ENCODE peak calls at places on chromosomes 5 and 9, in four cellular contexts. One of them, this sample, is unnamed.

GRCh38 chr5:143094087-143094511 is 309.4 kb downstream of the NR3C1 start:
- DNase-seq in lower lobe of right lung: no peak
- DNase-seq in AG08395: no peak
- DNase-seq in activated effector memory CD4-positive, alpha-beta T cell treated with Interleukin-2 at 50 U/mL for 16 hours: no peak
- DNase-seq in this sample: no peak

GRCh38 chr9:3732077-3733038 is 206.6 kb upstream of the RFX3 start:
- DNase-seq in lower lobe of right lung: no peak
- DNase-seq in activated effector memory CD4-positive, alpha-beta T cell treated with Interleukin-2 at 50 U/mL for 16 hours: no peak
- DNase-seq in AG08395: peak; percentile 83
- DNase-seq in this sample: peak; percentile 72

GRCh38 chr5:66828551-66829421 is 232.6 kb downstream of the MAST4 start:
- DNase-seq in activated effector memory CD4-positive, alpha-beta T cell treated with Interleukin-2 at 50 U/mL for 16 hours: peak; percentile 52
- DNase-seq in AG08395: peak; percentile 73
- DNase-seq in lower lobe of right lung: peak; percentile 59
- DNase-seq in this sample: no peak

GRCh38 chr5:66230551-66230950 is 86.5 kb downstream of the SREK1 start:
- DNase-seq in AG08395: no peak
- DNase-seq in activated effector memory CD4-positive, alpha-beta T cell treated with Interleukin-2 at 50 U/mL for 16 hours: no peak
- DNase-seq in lower lobe of right lung: no peak
- DNase-seq in this sample: no peak

GRCh38 chr5:81855576-81855975 is 104.7 kb upstream of the SSBP2 start:
- DNase-seq in activated effector memory CD4-positive, alpha-beta T cell treated with Interleukin-2 at 50 U/mL for 16 hours: no peak
- DNase-seq in AG08395: no peak
- DNase-seq in lower lobe of right lung: no peak
- DNase-seq in this sample: no peak

GRCh38 chr5:62206150-62206829 is 99.7 kb upstream of the KIF2A start:
- DNase-seq in activated effector memory CD4-positive, alpha-beta T cell treated with Interleukin-2 at 50 U/mL for 16 hours: no peak
- DNase-seq in lower lobe of right lung: no peak
- DNase-seq in AG08395: no peak
- DNase-seq in this sample: no peak

GRCh38 chr5:499233-500209 is 24.7 kb downstream of the SLC9A3 start:
- DNase-seq in activated effector memory CD4-positive, alpha-beta T cell treated with Interleukin-2 at 50 U/mL for 16 hours: no peak
- DNase-seq in AG08395: no peak
- DNase-seq in lower lobe of right lung: no peak
- DNase-seq in this sample: no peak

GRCh38 chr5:766666-767431 is 17.7 kb downstream of the ZDHHC11B start:
- DNase-seq in activated effector memory CD4-positive, alpha-beta T cell treated with Interleukin-2 at 50 U/mL for 16 hours: no peak
- DNase-seq in lower lobe of right lung: no peak
- DNase-seq in AG08395: no peak
- DNase-seq in this sample: no peak

GRCh38 chr5:154857091-154857533 is 1.3 kb upstream of the CNOT8 start:
- DNase-seq in AG08395: peak; percentile 71
- DNase-seq in activated effector memory CD4-positive, alpha-beta T cell treated with Interleukin-2 at 50 U/mL for 16 hours: no peak
- DNase-seq in lower lobe of right lung: no peak
- DNase-seq in this sample: no peak

GRCh38 chr5:133423618-133424282 is 188.6 kb downstream of the FSTL4 start:
- DNase-seq in lower lobe of right lung: peak; percentile 80
- DNase-seq in activated effector memory CD4-positive, alpha-beta T cell treated with Interleukin-2 at 50 U/mL for 16 hours: peak; percentile 43
- DNase-seq in AG08395: peak; percentile 69
- DNase-seq in this sample: peak; percentile 11

GRCh38 chr5:44236040-44236439 is 153.2 kb downstream of the FGF10 start:
- DNase-seq in lower lobe of right lung: no peak
- DNase-seq in AG08395: no peak
- DNase-seq in activated effector memory CD4-positive, alpha-beta T cell treated with Interleukin-2 at 50 U/mL for 16 hours: no peak
- DNase-seq in this sample: no peak

GRCh38 chr9:128420060-128420650 is 502 bp upstream of the CERCAM start:
- DNase-seq in lower lobe of right lung: peak; percentile 81
- DNase-seq in AG08395: peak; percentile 86
- DNase-seq in activated effector memory CD4-positive, alpha-beta T cell treated with Interleukin-2 at 50 U/mL for 16 hours: peak; percentile 54
- DNase-seq in this sample: no peak

GRCh38 chr5:94967525-94967924 is 317.4 kb downstream of the MCTP1 start:
- DNase-seq in lower lobe of right lung: no peak
- DNase-seq in activated effector memory CD4-positive, alpha-beta T cell treated with Interleukin-2 at 50 U/mL for 16 hours: no peak
- DNase-seq in AG08395: no peak
- DNase-seq in this sample: no peak

GRCh38 chr9:13110766-13111400 is 168.6 kb downstream of the MPDZ start:
- DNase-seq in AG08395: peak; percentile 16
- DNase-seq in lower lobe of right lung: no peak
- DNase-seq in activated effector memory CD4-positive, alpha-beta T cell treated with Interleukin-2 at 50 U/mL for 16 hours: no peak
- DNase-seq in this sample: peak; percentile 53

GRCh38 chr9:109799792-109800191 is 19.8 kb downstream of the PALM2AKAP2 start:
- DNase-seq in activated effector memory CD4-positive, alpha-beta T cell treated with Interleukin-2 at 50 U/mL for 16 hours: no peak
- DNase-seq in AG08395: peak; percentile 80
- DNase-seq in lower lobe of right lung: no peak
- DNase-seq in this sample: no peak

GRCh38 chr9:120846251-120846869 is 3.6 kb upstream of the PSMD5 start:
- DNase-seq in lower lobe of right lung: no peak
- DNase-seq in activated effector memory CD4-positive, alpha-beta T cell treated with Interleukin-2 at 50 U/mL for 16 hours: no peak
- DNase-seq in AG08395: no peak
- DNase-seq in this sample: no peak

GRCh38 chr9:106092083-106092482 is 397.7 kb downstream of the TMEM38B start:
- DNase-seq in activated effector memory CD4-positive, alpha-beta T cell treated with Interleukin-2 at 50 U/mL for 16 hours: no peak
- DNase-seq in lower lobe of right lung: no peak
- DNase-seq in AG08395: no peak
- DNase-seq in this sample: no peak

GRCh38 chr5:72746736-72747135 is 69.7 kb upstream of the TNPO1 start:
- DNase-seq in activated effector memory CD4-positive, alpha-beta T cell treated with Interleukin-2 at 50 U/mL for 16 hours: no peak
- DNase-seq in AG08395: no peak
- DNase-seq in lower lobe of right lung: no peak
- DNase-seq in this sample: no peak

GRCh38 chr5:65482280-65482726 is 583 bp upstream of the ADAMTS6 start:
- DNase-seq in AG08395: no peak
- DNase-seq in lower lobe of right lung: no peak
- DNase-seq in activated effector memory CD4-positive, alpha-beta T cell treated with Interleukin-2 at 50 U/mL for 16 hours: no peak
- DNase-seq in this sample: no peak

GRCh38 chr9:111974092-111974681 is 77.6 kb downstream of the UGCG start:
- DNase-seq in lower lobe of right lung: no peak
- DNase-seq in AG08395: peak; percentile 77
- DNase-seq in activated effector memory CD4-positive, alpha-beta T cell treated with Interleukin-2 at 50 U/mL for 16 hours: no peak
- DNase-seq in this sample: peak; percentile 59

GRCh38 chr5:150847334-150847695 is 994 bp downstream of the IRGM start:
- DNase-seq in AG08395: no peak
- DNase-seq in lower lobe of right lung: no peak
- DNase-seq in activated effector memory CD4-positive, alpha-beta T cell treated with Interleukin-2 at 50 U/mL for 16 hours: no peak
- DNase-seq in this sample: no peak

GRCh38 chr5:180301253-180301652 is 9.4 kb upstream of the MAPK9 start:
- DNase-seq in lower lobe of right lung: no peak
- DNase-seq in AG08395: no peak
- DNase-seq in activated effector memory CD4-positive, alpha-beta T cell treated with Interleukin-2 at 50 U/mL for 16 hours: no peak
- DNase-seq in this sample: no peak

GRCh38 chr5:24188196-24188595 is 456.6 kb downstream of the CDH10 start:
- DNase-seq in lower lobe of right lung: no peak
- DNase-seq in activated effector memory CD4-positive, alpha-beta T cell treated with Interleukin-2 at 50 U/mL for 16 hours: no peak
- DNase-seq in AG08395: no peak
- DNase-seq in this sample: no peak

GRCh38 chr9:93859431-93860215 is 95.5 kb downstream of the BARX1 start:
- DNase-seq in AG08395: no peak
- DNase-seq in activated effector memory CD4-positive, alpha-beta T cell treated with Interleukin-2 at 50 U/mL for 16 hours: no peak
- DNase-seq in lower lobe of right lung: no peak
- DNase-seq in this sample: no peak

GRCh38 chr9:126797903-126798302 is 6.9 kb upstream of the ZBTB43 start:
- DNase-seq in AG08395: no peak
- DNase-seq in lower lobe of right lung: no peak
- DNase-seq in activated effector memory CD4-positive, alpha-beta T cell treated with Interleukin-2 at 50 U/mL for 16 hours: no peak
- DNase-seq in this sample: no peak

GRCh38 chr9:120382453-120382852 is 197.5 kb downstream of the CDK5RAP2 start:
- DNase-seq in activated effector memory CD4-positive, alpha-beta T cell treated with Interleukin-2 at 50 U/mL for 16 hours: no peak
- DNase-seq in AG08395: no peak
- DNase-seq in lower lobe of right lung: no peak
- DNase-seq in this sample: no peak

GRCh38 chr5:179955630-179956029 is 47.9 kb upstream of the TBC1D9B start:
- DNase-seq in lower lobe of right lung: no peak
- DNase-seq in activated effector memory CD4-positive, alpha-beta T cell treated with Interleukin-2 at 50 U/mL for 16 hours: no peak
- DNase-seq in AG08395: no peak
- DNase-seq in this sample: no peak

GRCh38 chr5:181190711-181191525 is 14.1 kb downstream of the TRIM7 start:
- DNase-seq in activated effector memory CD4-positive, alpha-beta T cell treated with Interleukin-2 at 50 U/mL for 16 hours: peak; percentile 36
- DNase-seq in lower lobe of right lung: peak; percentile 68
- DNase-seq in AG08395: no peak
- DNase-seq in this sample: no peak

GRCh38 chr9:82168585-82168984 is 180.0 kb downstream of the SPATA31D1 start:
- DNase-seq in lower lobe of right lung: no peak
- DNase-seq in AG08395: no peak
- DNase-seq in activated effector memory CD4-positive, alpha-beta T cell treated with Interleukin-2 at 50 U/mL for 16 hours: no peak
- DNase-seq in this sample: no peak

GRCh38 chr5:72552041-72552557 is 44.9 kb upstream of the ZNF366 start:
- DNase-seq in activated effector memory CD4-positive, alpha-beta T cell treated with Interleukin-2 at 50 U/mL for 16 hours: no peak
- DNase-seq in AG08395: peak; percentile 44
- DNase-seq in lower lobe of right lung: no peak
- DNase-seq in this sample: peak; percentile 76

GRCh38 chr5:56481147-56481997 is 248.2 kb upstream of the ANKRD55 start:
- DNase-seq in activated effector memory CD4-positive, alpha-beta T cell treated with Interleukin-2 at 50 U/mL for 16 hours: peak; percentile 21
- DNase-seq in lower lobe of right lung: peak; percentile 63
- DNase-seq in AG08395: peak; percentile 52
- DNase-seq in this sample: no peak

GRCh38 chr9:83959061-83959460 is 21.0 kb downstream of the HNRNPK start:
- DNase-seq in AG08395: peak; percentile 42
- DNase-seq in activated effector memory CD4-positive, alpha-beta T cell treated with Interleukin-2 at 50 U/mL for 16 hours: no peak
- DNase-seq in lower lobe of right lung: no peak
- DNase-seq in this sample: peak; percentile 76

GRCh38 chr9:117704024-117704575 is at the start of gene TLR4:
- DNase-seq in activated effector memory CD4-positive, alpha-beta T cell treated with Interleukin-2 at 50 U/mL for 16 hours: no peak
- DNase-seq in lower lobe of right lung: peak; percentile 74
- DNase-seq in AG08395: peak; percentile 73
- DNase-seq in this sample: peak; percentile 57

GRCh38 chr5:134053840-134054338 is 49.1 kb upstream of the VDAC1 start:
- DNase-seq in lower lobe of right lung: no peak
- DNase-seq in AG08395: peak; percentile 48
- DNase-seq in activated effector memory CD4-positive, alpha-beta T cell treated with Interleukin-2 at 50 U/mL for 16 hours: no peak
- DNase-seq in this sample: no peak

GRCh38 chr9:33465596-33466564 is 7.8 kb downstream of the NOL6 start:
- DNase-seq in activated effector memory CD4-positive, alpha-beta T cell treated with Interleukin-2 at 50 U/mL for 16 hours: no peak
- DNase-seq in AG08395: no peak
- DNase-seq in lower lobe of right lung: peak; percentile 43
- DNase-seq in this sample: no peak